ENCODE peak calls at places on chromosomes 6 and 20, in eight cellular contexts. E is RKO, Z is HS-27A, B is HT1080, X is A673, F is choroid plexus epithelial cell, T is caudate nucleus, J is GM06990. P is an unnamed sample.

GRCh38 chr6:94362061-94362864 is 942.9 kb upstream of the EPHA7 start:
- DNase-seq in J (no peak), B (no peak), T (no peak), E (no peak), Z (no peak), X (no peak), F (no peak), P (no peak)

GRCh38 chr20:36861875-36862801 is 13.8 kb upstream of the TLDC2 start:
- DNase-seq in X (peak), Z (peak), E (peak), F (peak), T (peak), B (peak), J (no peak), P (no peak)

GRCh38 chr6:106035655-106036054 is 50.5 kb upstream of the PRDM1 start:
- DNase-seq in X (no peak), Z (no peak), F (no peak), T (no peak), J (no peak), E (no peak), B (no peak), P (no peak)

GRCh38 chr6:5389086-5389745 is 127.9 kb downstream of the FARS2 start:
- DNase-seq in T (no peak), X (no peak), B (no peak), J (no peak), E (no peak), F (no peak), Z (no peak), P (no peak)

GRCh38 chr20:13610205-13610604 is 28.5 kb downstream of the TASP1 start:
- DNase-seq in T (no peak), Z (no peak), F (no peak), X (peak), E (peak), J (no peak), B (no peak), P (no peak)

GRCh38 chr6:149551920-149552319 is 6.1 kb upstream of the PPIL4 start:
- DNase-seq in Z (no peak), X (no peak), B (no peak), J (no peak), F (no peak), T (no peak), E (no peak), P (no peak)

GRCh38 chr20:44142416-44142815 is 44.6 kb downstream of the JPH2 start:
- DNase-seq in X (no peak), T (no peak), Z (no peak), B (no peak), J (no peak), F (peak), E (no peak), P (no peak)

GRCh38 chr6:123027392-123027791 is 31.4 kb downstream of the CLVS2 start:
- DNase-seq in Z (no peak), B (no peak), E (no peak), J (no peak), X (no peak), T (no peak), F (no peak), P (no peak)

GRCh38 chr6:137820425-137820824 is 46.6 kb upstream of the TNFAIP3 start:
- DNase-seq in F (peak), X (no peak), B (no peak), E (no peak), Z (no peak), J (no peak), T (no peak), P (no peak)

GRCh38 chr20:58065508-58066361 is 162.7 kb downstream of the ANKRD60 start:
- DNase-seq in F (no peak), B (peak), X (no peak), T (no peak), E (no peak), Z (no peak), J (no peak), P (no peak)

GRCh38 chr6:67353861-67354260 is 1281.2 kb upstream of the ADGRB3 start:
- DNase-seq in B (no peak), F (no peak), J (no peak), E (no peak), Z (no peak), X (peak), T (no peak), P (no peak)

GRCh38 chr6:43435682-43436437 is 8.5 kb downstream of the ABCC10 start:
- DNase-seq in Z (no peak), J (no peak), T (no peak), B (no peak), X (no peak), F (no peak), E (no peak), P (no peak)

GRCh38 chr20:1456300-1456699 is 10.3 kb downstream of the NSFL1C start:
- DNase-seq in Z (no peak), B (no peak), X (no peak), F (peak), J (no peak), E (no peak), T (no peak), P (no peak)

GRCh38 chr20:59016795-59017492 is 2.3 kb upstream of the TUBB1 start:
- DNase-seq in E (no peak), X (no peak), F (no peak), B (no peak), J (no peak), T (no peak), Z (no peak), P (no peak)

GRCh38 chr6:30844118-30844535 is 40.2 kb upstream of the DDR1 start:
- DNase-seq in E (no peak), F (peak), J (no peak), T (no peak), X (no peak), Z (peak), B (no peak), P (no peak)

GRCh38 chr20:37290158-37290810 is 829 bp downstream of the MANBAL start:
- DNase-seq in X (no peak), E (no peak), F (no peak), T (no peak), J (no peak), Z (no peak), B (no peak), P (no peak)

GRCh38 chr20:54456972-54457371 is 18.4 kb upstream of the DOK5 start:
- DNase-seq in E (no peak), F (no peak), Z (no peak), X (no peak), T (no peak), J (no peak), B (peak), P (no peak)

GRCh38 chr6:88512951-88513350 is 346.8 kb upstream of the CNR1 start:
- DNase-seq in X (no peak), Z (no peak), B (peak), T (no peak), E (peak), F (no peak), J (no peak), P (no peak)

GRCh38 chr6:107594736-107595135 is 104.8 kb downstream of the SOBP start:
- DNase-seq in J (no peak), T (no peak), B (no peak), E (no peak), F (no peak), X (no peak), Z (no peak), P (no peak)

GRCh38 chr20:62409935-62410741 is 3.1 kb upstream of the CABLES2 start:
- DNase-seq in Z (no peak), J (no peak), X (peak), E (peak), B (peak), T (no peak), F (peak), P (peak)